ENCODE peak calls at places on chromosomes 3 and 15, in ten cellular contexts. One of them, this sample, is unnamed.

GRCh38 chr3:158217992-158218391 is 108.1 kb downstream of the RSRC1 start:
- DNase-seq in stomach: no peak
- DNase-seq in NB4: no peak
- DNase-seq in left ventricle myocardium inferior: no peak
- DNase-seq in GM06990: no peak
- DNase-seq in choroid plexus epithelial cell: no peak
- DNase-seq in natural killer cell: no peak
- DNase-seq in B cell: no peak
- DNase-seq in AG09309: no peak
- DNase-seq in glutamatergic neuron: no peak
- DNase-seq in this sample: no peak

GRCh38 chr15:78641876-78642275 is 866 bp upstream of the CHRNB4 start:
- DNase-seq in stomach: no peak
- DNase-seq in NB4: no peak
- DNase-seq in left ventricle myocardium inferior: no peak
- DNase-seq in GM06990: no peak
- DNase-seq in choroid plexus epithelial cell: no peak
- DNase-seq in natural killer cell: no peak
- DNase-seq in B cell: no peak
- DNase-seq in AG09309: no peak
- DNase-seq in glutamatergic neuron: no peak
- DNase-seq in this sample: no peak

GRCh38 chr15:23003736-23004135 is 23.6 kb upstream of the CYFIP1 start:
- DNase-seq in stomach: no peak
- DNase-seq in NB4: no peak
- DNase-seq in left ventricle myocardium inferior: no peak
- DNase-seq in GM06990: no peak
- DNase-seq in choroid plexus epithelial cell: no peak
- DNase-seq in natural killer cell: no peak
- DNase-seq in B cell: no peak
- DNase-seq in AG09309: no peak
- DNase-seq in glutamatergic neuron: no peak
- DNase-seq in this sample: no peak

GRCh38 chr3:180913582-180914404 is 1.3 kb downstream of the FXR1 start:
- DNase-seq in stomach: no peak
- DNase-seq in NB4: no peak
- DNase-seq in left ventricle myocardium inferior: no peak
- DNase-seq in GM06990: no peak
- DNase-seq in choroid plexus epithelial cell: peak; percentile 31
- DNase-seq in natural killer cell: no peak
- DNase-seq in B cell: no peak
- DNase-seq in AG09309: no peak
- DNase-seq in glutamatergic neuron: no peak
- DNase-seq in this sample: no peak

GRCh38 chr3:138097192-138097829 is 18.1 kb downstream of the DZIP1L start:
- DNase-seq in stomach: no peak
- DNase-seq in NB4: peak; percentile 11
- DNase-seq in left ventricle myocardium inferior: no peak
- DNase-seq in GM06990: no peak
- DNase-seq in choroid plexus epithelial cell: no peak
- DNase-seq in natural killer cell: no peak
- DNase-seq in B cell: no peak
- DNase-seq in AG09309: no peak
- DNase-seq in glutamatergic neuron: peak; percentile 35
- DNase-seq in this sample: no peak

GRCh38 chr3:151841801-151842200 is 27.9 kb downstream of the AADAC start:
- DNase-seq in stomach: no peak
- DNase-seq in NB4: no peak
- DNase-seq in left ventricle myocardium inferior: no peak
- DNase-seq in GM06990: no peak
- DNase-seq in choroid plexus epithelial cell: peak; percentile 42
- DNase-seq in natural killer cell: no peak
- DNase-seq in B cell: no peak
- DNase-seq in AG09309: no peak
- DNase-seq in glutamatergic neuron: no peak
- DNase-seq in this sample: no peak

GRCh38 chr3:30657914-30658313 is 51.5 kb downstream of the TGFBR2 start:
- DNase-seq in stomach: no peak
- DNase-seq in NB4: no peak
- DNase-seq in left ventricle myocardium inferior: no peak
- DNase-seq in GM06990: no peak
- DNase-seq in choroid plexus epithelial cell: peak; percentile 40
- DNase-seq in natural killer cell: no peak
- DNase-seq in B cell: no peak
- DNase-seq in AG09309: no peak
- DNase-seq in glutamatergic neuron: no peak
- DNase-seq in this sample: no peak

GRCh38 chr15:69446947-69447346 is 5.7 kb upstream of the RPLP1 start:
- DNase-seq in stomach: no peak
- DNase-seq in NB4: no peak
- DNase-seq in left ventricle myocardium inferior: no peak
- DNase-seq in GM06990: no peak
- DNase-seq in choroid plexus epithelial cell: no peak
- DNase-seq in natural killer cell: no peak
- DNase-seq in B cell: no peak
- DNase-seq in AG09309: no peak
- DNase-seq in glutamatergic neuron: no peak
- DNase-seq in this sample: no peak

GRCh38 chr15:63056843-63057242 is 14.3 kb downstream of the TPM1 start:
- DNase-seq in stomach: peak; percentile 50
- DNase-seq in NB4: no peak
- DNase-seq in left ventricle myocardium inferior: peak; percentile 68
- DNase-seq in GM06990: no peak
- DNase-seq in choroid plexus epithelial cell: peak; percentile 73
- DNase-seq in natural killer cell: no peak
- DNase-seq in B cell: no peak
- DNase-seq in AG09309: no peak
- DNase-seq in glutamatergic neuron: no peak
- DNase-seq in this sample: no peak

GRCh38 chr3:58462829-58463180 is 29.1 kb upstream of the KCTD6 start:
- DNase-seq in stomach: no peak
- DNase-seq in NB4: no peak
- DNase-seq in left ventricle myocardium inferior: no peak
- DNase-seq in GM06990: no peak
- DNase-seq in choroid plexus epithelial cell: no peak
- DNase-seq in natural killer cell: no peak
- DNase-seq in B cell: no peak
- DNase-seq in AG09309: no peak
- DNase-seq in glutamatergic neuron: no peak
- DNase-seq in this sample: no peak

GRCh38 chr3:141051641-141052569 is 758 bp downstream of the SPSB4 start:
- DNase-seq in stomach: no peak
- DNase-seq in NB4: no peak
- DNase-seq in left ventricle myocardium inferior: peak; percentile 42
- DNase-seq in GM06990: peak; percentile 30
- DNase-seq in choroid plexus epithelial cell: peak; percentile 24
- DNase-seq in natural killer cell: no peak
- DNase-seq in B cell: no peak
- DNase-seq in AG09309: no peak
- DNase-seq in glutamatergic neuron: peak; percentile 79
- DNase-seq in this sample: peak; percentile 58

GRCh38 chr3:144491333-144491732 is 519.7 kb downstream of the DIPK2A start:
- DNase-seq in stomach: no peak
- DNase-seq in NB4: no peak
- DNase-seq in left ventricle myocardium inferior: no peak
- DNase-seq in GM06990: no peak
- DNase-seq in choroid plexus epithelial cell: no peak
- DNase-seq in natural killer cell: no peak
- DNase-seq in B cell: no peak
- DNase-seq in AG09309: no peak
- DNase-seq in glutamatergic neuron: no peak
- DNase-seq in this sample: no peak
- TF ChIP-seq CTCF in stomach: no peak
- TF ChIP-seq CTCF in NB4: no peak
- TF ChIP-seq CTCF in left ventricle myocardium inferior: no peak
- TF ChIP-seq CTCF in GM06990: no peak
- TF ChIP-seq CTCF in choroid plexus epithelial cell: no peak
- TF ChIP-seq CTCF in natural killer cell: no peak
- TF ChIP-seq CTCF in B cell: no peak
- TF ChIP-seq CTCF in AG09309: no peak
- TF ChIP-seq CTCF in glutamatergic neuron: no peak
- TF ChIP-seq CTCF in this sample: no peak

DNA sequence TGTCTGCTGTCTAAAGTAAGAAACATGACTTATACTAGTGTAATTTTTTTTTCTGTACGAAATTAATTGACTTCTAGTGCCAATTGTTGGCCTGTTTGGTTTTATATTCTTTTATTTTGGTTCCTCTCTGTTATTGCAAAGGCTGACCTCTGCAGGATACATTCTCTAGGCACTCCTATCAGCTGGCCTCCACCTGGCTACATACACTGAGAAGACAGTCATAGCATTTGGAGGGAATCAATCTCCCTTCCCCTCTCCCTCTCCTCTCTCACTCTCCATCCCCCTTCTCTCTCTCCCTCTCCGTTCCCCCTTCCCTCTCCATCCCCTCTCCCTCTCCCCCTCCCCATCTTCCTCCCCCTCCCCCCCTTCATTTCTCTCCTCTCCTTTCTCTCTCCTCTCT is 116.7 kb downstream of the MCTP2 start:
- DNase-seq in stomach: no peak
- DNase-seq in NB4: no peak
- DNase-seq in left ventricle myocardium inferior: no peak
- DNase-seq in GM06990: no peak
- DNase-seq in choroid plexus epithelial cell: no peak
- DNase-seq in natural killer cell: no peak
- DNase-seq in B cell: no peak
- DNase-seq in AG09309: no peak
- DNase-seq in glutamatergic neuron: no peak
- DNase-seq in this sample: no peak
- TF ChIP-seq CTCF in stomach: no peak
- TF ChIP-seq CTCF in NB4: no peak
- TF ChIP-seq CTCF in left ventricle myocardium inferior: no peak
- TF ChIP-seq CTCF in GM06990: no peak
- TF ChIP-seq CTCF in choroid plexus epithelial cell: no peak
- TF ChIP-seq CTCF in natural killer cell: no peak
- TF ChIP-seq CTCF in B cell: no peak
- TF ChIP-seq CTCF in AG09309: no peak
- TF ChIP-seq CTCF in glutamatergic neuron: no peak
- TF ChIP-seq CTCF in this sample: no peak

GRCh38 chr15:66941791-66942190 is 123.6 kb upstream of the SMAD3 start:
- DNase-seq in stomach: no peak
- DNase-seq in NB4: no peak
- DNase-seq in left ventricle myocardium inferior: no peak
- DNase-seq in GM06990: no peak
- DNase-seq in choroid plexus epithelial cell: no peak
- DNase-seq in natural killer cell: no peak
- DNase-seq in B cell: no peak
- DNase-seq in AG09309: no peak
- DNase-seq in glutamatergic neuron: no peak
- DNase-seq in this sample: no peak

GRCh38 chr15:66942649-66943390 is 122.6 kb upstream of the SMAD3 start:
- DNase-seq in stomach: no peak
- DNase-seq in NB4: no peak
- DNase-seq in left ventricle myocardium inferior: no peak
- DNase-seq in GM06990: no peak
- DNase-seq in choroid plexus epithelial cell: no peak
- DNase-seq in natural killer cell: no peak
- DNase-seq in B cell: no peak
- DNase-seq in AG09309: no peak
- DNase-seq in glutamatergic neuron: no peak
- DNase-seq in this sample: no peak

GRCh38 chr15:66945286-66945685 is 120.1 kb upstream of the SMAD3 start:
- DNase-seq in stomach: no peak
- DNase-seq in NB4: no peak
- DNase-seq in left ventricle myocardium inferior: no peak
- DNase-seq in GM06990: no peak
- DNase-seq in choroid plexus epithelial cell: no peak
- DNase-seq in natural killer cell: no peak
- DNase-seq in B cell: no peak
- DNase-seq in AG09309: no peak
- DNase-seq in glutamatergic neuron: no peak
- DNase-seq in this sample: no peak

GRCh38 chr15:66944121-66944520 is 121.3 kb upstream of the SMAD3 start:
- DNase-seq in stomach: no peak
- DNase-seq in NB4: no peak
- DNase-seq in left ventricle myocardium inferior: no peak
- DNase-seq in GM06990: no peak
- DNase-seq in choroid plexus epithelial cell: no peak
- DNase-seq in natural killer cell: no peak
- DNase-seq in B cell: no peak
- DNase-seq in AG09309: no peak
- DNase-seq in glutamatergic neuron: no peak
- DNase-seq in this sample: no peak

DNA sequence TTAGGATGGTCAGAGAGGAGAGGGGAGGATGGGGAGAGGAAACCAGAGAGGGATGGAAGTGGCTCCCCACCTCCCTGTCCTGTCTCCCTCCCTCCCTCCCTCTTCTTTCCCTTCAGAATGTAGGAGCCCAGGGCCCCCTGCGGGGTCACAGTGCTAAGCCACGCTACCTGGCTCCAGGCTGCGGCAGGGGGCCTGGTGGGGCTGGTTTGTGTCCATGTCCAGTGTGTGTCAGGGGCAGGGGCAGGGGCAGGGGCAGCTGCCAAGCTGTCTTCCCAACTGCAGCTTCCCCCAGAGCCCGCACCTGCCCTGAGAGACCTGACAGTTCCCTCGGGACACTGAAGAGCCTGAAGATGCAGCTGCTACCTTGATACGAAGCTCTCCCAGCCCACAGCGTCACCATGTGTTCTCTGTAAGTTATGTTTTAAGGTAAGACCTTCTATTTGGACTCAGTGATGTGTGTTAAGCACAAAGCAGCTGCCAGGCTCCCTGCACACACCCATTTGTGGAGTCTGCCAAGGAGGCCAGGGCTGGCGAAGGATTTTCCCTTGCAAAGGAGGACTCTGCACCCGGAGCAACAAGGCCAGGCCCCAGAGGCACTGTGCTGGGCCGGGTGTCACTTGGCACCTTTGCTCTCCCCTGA is 121.8 kb upstream of the SMAD3 start:
- DNase-seq in stomach: peak; percentile 42
- DNase-seq in NB4: no peak
- DNase-seq in left ventricle myocardium inferior: no peak
- DNase-seq in GM06990: no peak
- DNase-seq in choroid plexus epithelial cell: no peak
- DNase-seq in natural killer cell: no peak
- DNase-seq in B cell: no peak
- DNase-seq in AG09309: no peak
- DNase-seq in glutamatergic neuron: no peak
- DNase-seq in this sample: no peak
- TF ChIP-seq CTCF in stomach: no peak
- TF ChIP-seq CTCF in NB4: no peak
- TF ChIP-seq CTCF in left ventricle myocardium inferior: no peak
- TF ChIP-seq CTCF in GM06990: peak; percentile 29
- TF ChIP-seq CTCF in choroid plexus epithelial cell: no peak
- TF ChIP-seq CTCF in natural killer cell: no peak
- TF ChIP-seq CTCF in B cell: no peak
- TF ChIP-seq CTCF in AG09309: no peak
- TF ChIP-seq CTCF in glutamatergic neuron: no peak
- TF ChIP-seq CTCF in this sample: no peak

DNA sequence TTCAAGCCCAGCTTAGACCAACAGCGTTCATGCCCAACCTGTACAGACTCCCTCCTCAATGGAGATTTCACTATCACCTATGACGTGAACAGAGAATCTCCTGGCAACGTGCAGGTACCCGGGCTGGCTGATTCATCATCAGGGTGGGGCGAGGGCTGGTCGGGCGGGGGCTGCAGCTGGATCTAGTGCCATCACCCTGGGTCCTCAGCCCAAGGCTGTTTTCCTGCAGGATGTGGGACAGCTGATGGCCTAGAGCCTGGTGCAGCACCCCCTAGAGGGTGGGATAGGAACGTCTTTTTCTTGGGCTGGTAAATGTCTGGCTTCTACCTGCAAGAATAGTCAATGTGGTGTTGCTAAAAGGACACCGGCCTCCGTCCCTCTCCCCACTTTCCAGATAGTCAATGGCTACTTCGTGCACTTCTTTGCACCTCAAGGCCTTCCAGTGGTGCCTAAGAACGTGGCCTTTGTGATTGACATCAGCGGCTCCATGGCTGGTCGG is 4.4 kb downstream of the ITIH3 start:
- DNase-seq in stomach: peak; percentile 30
- DNase-seq in NB4: peak; percentile 34
- DNase-seq in left ventricle myocardium inferior: no peak
- DNase-seq in GM06990: no peak
- DNase-seq in choroid plexus epithelial cell: peak; percentile 19
- DNase-seq in natural killer cell: no peak
- DNase-seq in B cell: peak; percentile 55
- DNase-seq in AG09309: no peak
- DNase-seq in glutamatergic neuron: peak; percentile 49
- DNase-seq in this sample: peak; percentile 18
- TF ChIP-seq CTCF in stomach: peak; percentile 23
- TF ChIP-seq CTCF in NB4: peak; percentile 77
- TF ChIP-seq CTCF in left ventricle myocardium inferior: peak; percentile 41
- TF ChIP-seq CTCF in GM06990: peak; percentile 73
- TF ChIP-seq CTCF in choroid plexus epithelial cell: peak; percentile 60
- TF ChIP-seq CTCF in natural killer cell: peak; percentile 38
- TF ChIP-seq CTCF in B cell: peak; percentile 63
- TF ChIP-seq CTCF in AG09309: peak; percentile 42
- TF ChIP-seq CTCF in glutamatergic neuron: peak; percentile 60
- TF ChIP-seq CTCF in this sample: peak; percentile 61

This sample was measured in neural crest cell.